ENCODE peak calls at places on chromosomes 3 and 15, in eight cellular contexts. U is progenitor cell of endocrine pancreas, C is transverse colon, Y is AG08396, F is Calu3, N is AG08395, M is heart left ventricle, W is mesenchymal stem cell. K is an unnamed sample.
A peak's percentile ranks its signal among the peaks of the same experiment; 100 is the strongest.

GRCh38 chr15:50134524-50135024 is 15.5 kb upstream of the ATP8B4 start:
- DNase-seq in N (peak; percentile 74), U (no peak), W (peak; percentile 92), F (no peak), Y (peak; percentile 56), M (no peak), C (no peak), K (peak; percentile 3)

GRCh38 chr3:79651536-79652065 is 116.2 kb downstream of the ROBO1 start:
- DNase-seq in F (no peak), W (no peak), Y (peak; percentile 1), M (no peak), U (no peak), N (no peak), C (no peak), K (no peak)

GRCh38 chr3:27485853-27486252 is 1.7 kb upstream of the SLC4A7 start:
- DNase-seq in Y (no peak), U (no peak), W (no peak), M (no peak), F (no peak), C (no peak), N (no peak), K (peak; percentile 15)

GRCh38 chr15:70447081-70447480 is 316.3 kb downstream of the UACA start:
- DNase-seq in U (no peak), Y (no peak), M (no peak), N (no peak), C (no peak), W (no peak), F (no peak), K (no peak)

GRCh38 chr3:138003069-138003468 is 6.9 kb upstream of the CLDN18 start:
- DNase-seq in C (no peak), N (no peak), F (no peak), Y (no peak), M (no peak), U (no peak), W (no peak), K (no peak)

GRCh38 chr3:172840913-172841312 is 90.4 kb downstream of the ECT2 start:
- DNase-seq in M (no peak), F (no peak), U (no peak), Y (no peak), N (no peak), W (no peak), C (no peak), K (no peak)

GRCh38 chr15:91824256-91824655 is 29.3 kb upstream of the SLCO3A1 start:
- DNase-seq in C (no peak), W (no peak), Y (no peak), N (no peak), U (no peak), M (peak; percentile 73), F (no peak), K (no peak)

GRCh38 chr3:184588776-184589175 is 27.2 kb downstream of the EPHB3 start:
- DNase-seq in C (no peak), U (no peak), N (no peak), F (no peak), W (no peak), M (no peak), Y (no peak), K (no peak)

GRCh38 chr3:111096487-111097209 is 25.0 kb downstream of the NECTIN3 start:
- DNase-seq in F (no peak), M (no peak), W (no peak), N (no peak), U (no peak), Y (no peak), C (no peak), K (no peak)

GRCh38 chr3:30667250-30667585 is 60.8 kb downstream of the TGFBR2 start:
- DNase-seq in U (no peak), W (peak; percentile 25), Y (no peak), C (no peak), M (no peak), F (no peak), N (no peak), K (peak; percentile 88)

GRCh38 chr3:100911956-100912355 is 81.3 kb downstream of the ABI3BP start:
- DNase-seq in U (no peak), Y (no peak), C (no peak), F (no peak), M (no peak), W (no peak), N (no peak), K (no peak)

GRCh38 chr15:29944925-29945324 is 122.7 kb upstream of the TJP1 start:
- DNase-seq in M (no peak), W (no peak), F (no peak), N (no peak), Y (no peak), U (no peak), C (no peak), K (no peak)

GRCh38 chr15:95874625-95875024 is 455.9 kb upstream of the NR2F2 start:
- DNase-seq in M (no peak), C (no peak), U (no peak), F (no peak), W (no peak), N (no peak), Y (no peak), K (no peak)

GRCh38 chr3:187230011-187230410 is 32.7 kb downstream of the RTP1 start:
- DNase-seq in W (no peak), C (no peak), F (no peak), U (no peak), Y (peak; percentile 26), M (no peak), N (no peak), K (no peak)

GRCh38 chr3:20668411-20668810 is 482.4 kb upstream of the SGO1 start:
- DNase-seq in M (peak; percentile 17), W (peak; percentile 14), U (no peak), N (peak; percentile 5), C (no peak), F (no peak), Y (no peak), K (no peak)

GRCh38 chr3:32443471-32443870 is 51.8 kb downstream of the CMTM7 start:
- DNase-seq in M (no peak), C (no peak), Y (no peak), U (no peak), N (no peak), W (peak; percentile 34), F (peak; percentile 20), K (no peak)

GRCh38 chr15:55740479-55740878 is 2.5 kb downstream of the PRTG start:
- DNase-seq in U (no peak), M (no peak), N (no peak), F (no peak), C (no peak), W (peak; percentile 39), Y (no peak), K (no peak)

GRCh38 chr3:194165619-194166018 is 29.7 kb downstream of the HES1 start:
- DNase-seq in N (no peak), U (no peak), C (no peak), F (no peak), Y (no peak), W (no peak), M (no peak), K (no peak)

GRCh38 chr3:129021140-129021551 is 20.0 kb downstream of the EFCC1 start:
- DNase-seq in C (no peak), N (peak; percentile 51), F (no peak), W (peak; percentile 93), Y (peak; percentile 64), U (no peak), M (no peak), K (peak; percentile 36)

K was measured in SW480.